ENCODE peak calls at places on chromosomes 3 and 15, in five cellular contexts. P, Y, R, V and X are unnamed samples.
A peak's percentile ranks its signal among the peaks of the same experiment; 100 is the strongest.

GRCh38 chr3:50189989-50190388 is 1.4 kb upstream of the GNAT1 start:
- DNase-seq in R (no peak), V (no peak), P (no peak), Y (no peak), X (no peak)

GRCh38 chr15:101296418-101297405 is 1.7 kb upstream of the SNRPA1 start:
- DNase-seq in P (no peak), Y (no peak), V (no peak), R (peak; percentile 9), X (no peak)

GRCh38 chr3:113057117-113057516 is 66.3 kb downstream of the GTPBP8 start:
- DNase-seq in P (no peak), R (no peak), V (no peak), Y (no peak), X (no peak)

GRCh38 chr3:183895296-183895695 is 10.6 kb upstream of the PARL start:
- DNase-seq in P (no peak), V (peak; percentile 58), Y (peak; percentile 67), R (peak; percentile 61), X (peak; percentile 36)

GRCh38 chr3:32359766-32360513 is 31.7 kb upstream of the CMTM7 start:
- DNase-seq in Y (no peak), R (no peak), P (no peak), V (peak; percentile 85), X (no peak)

GRCh38 chr3:52798978-52799476 is 4.4 kb downstream of the ITIH3 start:
- DNase-seq in R (no peak), V (peak; percentile 71), P (no peak), Y (peak; percentile 80), X (peak; percentile 14)

GRCh38 chr3:58022490-58022889 is 14.3 kb downstream of the FLNB start:
- DNase-seq in Y (no peak), R (no peak), P (no peak), V (no peak), X (no peak)

GRCh38 chr3:4732974-4733373 is 239.8 kb downstream of the ITPR1 start:
- DNase-seq in P (no peak), R (no peak), V (no peak), Y (no peak), X (no peak)

GRCh38 chr3:120370463-120370862 is 21.3 kb upstream of the LRRC58 start:
- DNase-seq in Y (no peak), R (no peak), V (no peak), P (no peak), X (no peak)

GRCh38 chr3:181629029-181629428 is 82.7 kb upstream of the SOX2 start:
- DNase-seq in Y (no peak), V (no peak), R (peak; percentile 35), P (no peak), X (no peak)

GRCh38 chr3:197186887-197187588 is 111.4 kb downstream of the DLG1 start:
- DNase-seq in Y (peak; percentile 15), V (no peak), R (peak; percentile 59), P (no peak), X (peak; percentile 33)

GRCh38 chr3:152328841-152329240 is 60.1 kb downstream of the MBNL1 start:
- DNase-seq in P (no peak), V (no peak), Y (no peak), R (peak; percentile 87), X (no peak)

GRCh38 chr15:67556964-67557570 is 14.6 kb downstream of the MAP2K5 start:
- DNase-seq in P (no peak), R (no peak), V (no peak), Y (no peak), X (no peak)

GRCh38 chr15:55695432-55695831 is 47.5 kb downstream of the PRTG start:
- DNase-seq in P (no peak), V (peak; percentile 61), R (no peak), Y (peak; percentile 15), X (no peak)

GRCh38 chr3:14871456-14872200 is 52.9 kb downstream of the FGD5 start:
- DNase-seq in R (no peak), P (no peak), Y (no peak), V (no peak), X (no peak)

GRCh38 chr3:171001957-171002694 is 24.4 kb downstream of the SLC2A2 start:
- DNase-seq in Y (no peak), R (peak; percentile 50), V (no peak), P (no peak), X (no peak)

GRCh38 chr3:8524249-8524648 is 22.6 kb downstream of the LMCD1 start:
- DNase-seq in V (no peak), P (no peak), Y (no peak), R (no peak), X (no peak)

GRCh38 chr15:67843571-67844387 is 3.9 kb upstream of the RNU6-1 start:
- DNase-seq in Y (no peak), R (peak; percentile 29), P (no peak), V (peak; percentile 94), X (no peak)

GRCh38 chr3:120438971-120439370 is 11.8 kb downstream of the FSTL1 start:
- DNase-seq in R (peak; percentile 90), P (no peak), V (peak; percentile 64), Y (no peak), X (no peak)

GRCh38 chr3:116863842-116864626 is 154.5 kb downstream of the TUSC7 start:
- DNase-seq in Y (peak; percentile 30), R (peak; percentile 59), P (no peak), V (peak; percentile 77), X (peak; percentile 11)

GRCh38 chr15:70152070-70152480 is 54.4 kb upstream of the TLE3 start:
- DNase-seq in R (peak; percentile 68), P (no peak), Y (no peak), V (no peak), X (peak; percentile 68)

GRCh38 chr3:123348471-123349200 is 100.3 kb downstream of the ADCY5 start:
- DNase-seq in R (no peak), P (no peak), V (no peak), Y (no peak), X (no peak)

GRCh38 chr15:56017920-56018319 is 24.5 kb upstream of the NEDD4 start:
- DNase-seq in V (no peak), P (no peak), Y (peak; percentile 6), R (no peak), X (no peak)

GRCh38 chr3:187763850-187764648 is 18.8 kb upstream of the BCL6 start:
- DNase-seq in R (no peak), P (no peak), V (peak; percentile 95), Y (no peak), X (peak; percentile 56)

GRCh38 chr3:27900316-27900715 is 178.2 kb upstream of the EOMES start:
- DNase-seq in R (no peak), Y (no peak), P (no peak), V (no peak), X (no peak)

GRCh38 chr3:57816471-57817105 is 60.5 kb downstream of the SLMAP start:
- DNase-seq in P (no peak), Y (no peak), R (no peak), V (no peak), X (no peak)

GRCh38 chr3:152417181-152417580 is 148.5 kb downstream of the MBNL1 start:
- DNase-seq in V (no peak), R (no peak), Y (no peak), P (no peak), X (no peak)

GRCh38 chr3:126646662-126647061 is 8.3 kb downstream of the TXNRD3 start:
- DNase-seq in P (no peak), R (peak; percentile 9), V (no peak), Y (no peak), X (no peak)

GRCh38 chr15:77496710-77497107 is 76.0 kb downstream of the HMG20A start:
- DNase-seq in V (peak; percentile 94), Y (peak; percentile 90), R (peak; percentile 90), P (no peak), X (peak; percentile 87)

GRCh38 chr3:98808071-98808470 is 44.9 kb downstream of the ST3GAL6 start:
- DNase-seq in V (no peak), R (no peak), Y (no peak), P (no peak), X (no peak)

GRCh38 chr15:25244731-25245585 is 193.9 kb downstream of the UBE3A start:
- DNase-seq in R (no peak), V (no peak), P (no peak), Y (no peak), X (peak; percentile 1)

GRCh38 chr3:179348325-179349013 is 960 bp downstream of the MFN1 start:
- DNase-seq in R (no peak), Y (no peak), P (no peak), V (no peak), X (no peak)

GRCh38 chr3:52507359-52507758 is 12.2 kb downstream of the STAB1 start:
- DNase-seq in P (no peak), Y (no peak), V (peak; percentile 54), R (peak; percentile 54), X (no peak)

GRCh38 chr15:72195101-72195511 is 2.5 kb downstream of the GRAMD2A start:
- DNase-seq in Y (no peak), R (no peak), V (peak; percentile 87), P (no peak), X (no peak)

GRCh38 chr15:89999676-90000174 is 1.4 kb upstream of the ZNF710 start:
- DNase-seq in P (no peak), Y (no peak), V (peak; percentile 77), R (peak; percentile 18), X (no peak)

GRCh38 chr3:132624790-132625189 is 27.7 kb downstream of the ACKR4 start:
- DNase-seq in V (peak; percentile 59), R (no peak), P (no peak), Y (no peak), X (no peak)

GRCh38 chr15:31338879-31339557 is 12.4 kb downstream of the KLF13 start:
- DNase-seq in R (peak; percentile 82), P (no peak), Y (no peak), V (no peak), X (peak; percentile 73)

GRCh38 chr15:62935300-62936081 is 107.1 kb upstream of the TPM1 start:
- DNase-seq in V (no peak), Y (no peak), R (no peak), P (no peak), X (no peak)

GRCh38 chr3:184635126-184635525 is 73.5 kb downstream of the EPHB3 start:
- DNase-seq in R (no peak), P (no peak), Y (no peak), V (no peak), X (peak; percentile 69)